ENCODE peak calls at places on chromosomes 12 and 14, in five cellular contexts. P, X, U, Z and S are unnamed samples.

GRCh38 chr14:101495284-101495683 is 66.0 kb upstream of the DIO3 start:
- DNase-seq in P (no peak), X (no peak), U (peak), Z (no peak), S (no peak)

GRCh38 chr12:81377771-81378170 is 299.9 kb downstream of the ACSS3 start:
- DNase-seq in P (no peak), X (no peak), U (no peak), Z (no peak), S (no peak)

GRCh38 chr14:22839159-22839779 is 2.9 kb downstream of the MMP14 start:
- DNase-seq in P (peak), X (no peak), U (no peak), Z (peak), S (no peak)

GRCh38 chr12:131454418-131455217 is 256.3 kb upstream of the SFSWAP start:
- DNase-seq in P (no peak), X (peak), U (peak), Z (peak), S (peak)

GRCh38 chr12:82027612-82028011 is 268.5 kb upstream of the PPFIA2 start:
- DNase-seq in P (no peak), X (no peak), U (no peak), Z (no peak), S (no peak)

GRCh38 chr14:85088231-85088630 is 441.7 kb upstream of the FLRT2 start:
- DNase-seq in P (peak), X (no peak), U (no peak), Z (no peak), S (no peak)

GRCh38 chr14:96904201-96904600 is 107.0 kb downstream of the VRK1 start:
- DNase-seq in P (no peak), X (no peak), U (no peak), Z (no peak), S (no peak)

GRCh38 chr14:83556746-83557460 is 1973.0 kb upstream of the FLRT2 start:
- DNase-seq in P (peak), X (no peak), U (no peak), Z (no peak), S (no peak)

GRCh38 chr14:94761348-94761998 is 8.4 kb downstream of the GSC start:
- DNase-seq in P (no peak), X (no peak), U (no peak), Z (no peak), S (no peak)

GRCh38 chr12:116432321-116432750 is 126.8 kb upstream of the MAP1LC3B2 start:
- DNase-seq in P (peak), X (no peak), U (no peak), Z (no peak), S (no peak)

GRCh38 chr14:57275023-57275664 is 6.4 kb downstream of the AP5M1 start:
- DNase-seq in P (no peak), X (no peak), U (no peak), Z (no peak), S (no peak)

GRCh38 chr12:118544569-118544968 is 168.2 kb downstream of the SUDS3 start:
- DNase-seq in P (peak), X (no peak), U (peak), Z (peak), S (no peak)

GRCh38 chr12:94618995-94619695 is 31.2 kb downstream of the TMCC3 start:
- DNase-seq in P (peak), X (no peak), U (no peak), Z (peak), S (no peak)

GRCh38 chr12:113267621-113268020 is 46.4 kb downstream of the TPCN1 start:
- DNase-seq in P (no peak), X (no peak), U (no peak), Z (peak), S (no peak)

GRCh38 chr12:132545955-132546354 is 56.0 kb downstream of the FBRSL1 start:
- DNase-seq in P (no peak), X (no peak), U (no peak), Z (no peak), S (no peak)

GRCh38 chr14:99902925-99903324 is 109.7 kb downstream of the EML1 start:
- DNase-seq in P (no peak), X (no peak), U (no peak), Z (no peak), S (no peak)

GRCh38 chr12:13941258-13942249 is 39.8 kb downstream of the GRIN2B start:
- DNase-seq in P (peak), X (peak), U (peak), Z (peak), S (peak)
- H3K18ac ChIP-seq in P (no peak), X (peak), U (no peak), Z (no peak), S (no peak)

DNA sequence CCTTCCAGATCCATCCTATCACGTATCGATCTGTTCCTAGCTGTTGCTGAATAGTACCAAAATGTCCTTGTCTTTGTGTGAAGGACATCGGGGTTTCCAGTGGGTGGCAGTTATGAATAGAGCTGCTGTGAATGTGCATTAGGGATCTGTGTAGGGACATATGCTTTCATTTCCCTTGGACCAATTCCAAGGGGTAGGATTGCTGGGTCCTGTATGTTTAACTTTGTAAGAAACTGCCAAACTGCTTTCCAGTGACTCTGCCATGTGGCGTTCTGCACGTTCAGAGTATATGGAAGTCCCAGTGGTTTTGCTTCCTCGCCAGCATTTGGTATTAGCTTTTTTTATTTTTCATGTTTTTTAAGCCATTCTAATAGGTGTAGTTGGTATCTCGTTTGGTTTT is 28.6 kb downstream of the PACS2 start:
- DNase-seq in P (no peak), X (no peak), U (no peak), Z (no peak), S (no peak)
- H2AK5ac ChIP-seq in P (no peak), X (no peak), U (no peak), Z (no peak), S (no peak)

DNA sequence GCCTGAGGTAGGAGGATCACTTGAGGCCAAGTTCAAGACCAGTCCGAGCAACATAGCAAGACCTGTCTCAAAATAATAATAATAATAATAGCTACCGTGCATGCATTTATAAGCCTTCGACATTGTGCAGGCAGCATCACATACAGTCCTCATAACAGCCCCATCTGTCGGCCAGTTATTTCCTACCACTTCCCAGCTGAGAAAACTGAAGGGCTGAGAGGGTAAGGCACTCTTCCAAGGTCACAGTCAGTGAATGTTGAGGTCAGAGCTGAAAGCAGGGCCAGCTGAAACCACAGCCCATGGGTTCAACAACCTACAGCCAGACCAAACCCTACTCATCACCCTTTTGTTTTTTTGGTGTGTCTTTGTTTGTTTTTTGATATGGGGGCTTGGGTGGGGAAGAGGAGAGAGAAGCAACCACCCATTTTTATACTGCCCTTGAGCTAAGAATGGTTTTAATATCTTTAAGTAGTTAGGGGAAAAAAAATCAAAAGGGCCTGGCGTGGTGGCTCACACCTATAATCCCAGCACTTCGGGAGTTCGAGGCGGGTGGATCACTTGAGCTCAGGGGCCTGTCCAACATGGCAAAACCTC is 16.8 kb upstream of the ITPK1 start:
- DNase-seq in P (peak), X (no peak), U (peak), Z (no peak), S (no peak)
- H2BK12ac ChIP-seq in P (no peak), X (no peak), U (no peak), Z (no peak), S (no peak)

DNA sequence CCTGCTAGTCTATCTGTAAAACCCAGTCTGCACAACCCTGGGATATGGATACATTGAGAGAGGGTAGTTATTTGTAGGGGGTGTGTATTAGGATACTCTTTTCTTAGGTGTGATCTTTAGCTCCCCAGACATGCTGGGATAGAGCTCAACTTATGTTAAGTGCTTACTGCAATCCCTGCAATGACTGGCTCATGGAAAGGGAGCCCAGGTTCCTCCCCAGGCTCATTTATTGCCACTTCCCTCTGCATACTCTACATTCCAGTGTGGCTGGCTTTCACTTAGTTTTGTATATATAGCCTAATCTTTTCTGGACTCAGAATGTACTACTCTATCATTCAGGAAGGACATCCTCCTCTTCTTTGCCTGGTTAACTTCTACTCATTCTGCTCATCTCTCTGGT is 172.0 kb downstream of the SYT10 start:
- DNase-seq in P (no peak), X (no peak), U (no peak), Z (no peak), S (no peak)
- H3K18ac ChIP-seq in P (no peak), X (no peak), U (no peak), Z (no peak), S (no peak)

GRCh38 chr14:39169541-39169900 is 612 bp downstream of the TRAPPC6B start:
- DNase-seq in P (no peak), X (no peak), U (no peak), Z (no peak), S (no peak)
- H2AK5ac ChIP-seq in P (peak), X (no peak), U (no peak), Z (no peak), S (no peak)

DNA sequence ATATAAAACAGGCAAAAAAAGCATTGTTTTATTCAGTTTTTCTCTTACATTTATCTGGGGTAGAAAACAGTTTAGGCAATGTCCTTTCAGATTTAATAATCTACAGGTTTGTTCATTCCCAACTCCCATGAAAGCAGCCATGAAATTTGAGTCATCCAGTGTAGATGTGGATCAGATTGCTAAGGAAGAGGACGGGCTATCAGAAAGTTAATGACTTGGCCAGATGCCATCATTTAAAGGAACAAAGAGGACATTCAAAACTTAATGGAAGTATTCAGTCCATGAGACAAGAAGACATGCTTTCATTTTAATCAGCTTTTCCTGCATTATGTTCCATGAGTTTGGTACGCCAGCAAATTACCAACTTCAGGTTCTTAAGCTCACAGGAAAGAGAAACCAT is 31.1 kb upstream of the POC1B start:
- DNase-seq in P (no peak), X (no peak), U (no peak), Z (no peak), S (no peak)
- H2BK12ac ChIP-seq in P (no peak), X (no peak), U (no peak), Z (no peak), S (no peak)

DNA sequence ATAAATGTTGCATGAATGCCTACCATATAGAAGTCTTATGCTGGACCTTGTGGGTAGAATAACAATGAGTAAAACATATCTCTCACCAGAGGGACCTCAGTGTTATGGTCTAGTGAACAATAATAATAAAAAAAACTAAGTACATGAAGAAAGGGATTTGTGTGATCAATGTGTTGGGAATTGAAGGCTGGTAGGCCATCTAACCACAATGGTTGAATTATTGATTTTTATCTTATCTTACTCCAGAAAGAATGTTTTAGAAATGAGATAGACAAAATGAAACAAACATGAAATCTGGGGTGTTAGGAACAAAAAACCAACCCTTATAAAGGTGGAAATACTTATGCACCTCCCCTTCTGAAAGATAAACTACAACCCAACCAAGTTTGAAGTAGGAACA is 243.9 kb upstream of the LRIG3 start:
- DNase-seq in P (no peak), X (no peak), U (no peak), Z (peak), S (no peak)
- H3K18ac ChIP-seq in P (no peak), X (no peak), U (no peak), Z (no peak), S (no peak)

GRCh38 chr14:51575225-51576111 is 76.2 kb upstream of the FRMD6 start:
- DNase-seq in P (no peak), X (no peak), U (no peak), Z (no peak), S (no peak)
- H2AK5ac ChIP-seq in P (peak), X (no peak), U (no peak), Z (no peak), S (no peak)

DNA sequence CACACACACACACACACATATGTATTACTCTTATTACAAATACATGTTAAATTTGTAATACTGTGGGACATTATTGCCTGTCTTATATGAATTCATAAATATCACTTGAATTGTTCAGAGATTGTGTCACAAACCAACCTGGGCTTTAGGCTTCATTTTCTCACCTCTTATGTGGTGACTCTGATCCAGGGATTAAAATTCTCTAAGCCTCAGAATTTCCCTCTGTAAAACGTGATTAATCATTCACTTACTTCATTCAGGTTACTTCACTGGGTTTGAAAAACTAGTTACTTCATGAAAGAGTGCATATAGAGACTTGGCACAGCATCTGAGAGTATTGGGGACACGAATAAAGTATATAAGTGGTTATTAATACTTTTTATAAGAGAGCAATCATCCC is 240.3 kb upstream of the PDZRN4 start:
- DNase-seq in P (no peak), X (no peak), U (no peak), Z (no peak), S (no peak)
- H2BK12ac ChIP-seq in P (no peak), X (no peak), U (no peak), Z (no peak), S (no peak)